ENCODE peak calls at places on chromosomes 11 and 22, in seven cellular contexts. L is epithelial cell of esophagus; M is HL-60; W is activated CD4-positive, alpha-beta T cell treated with anti-CD3 and anti-CD28 coated beads for 48 hours; X is stimulated activated CD4-positive, alpha-beta T cell treated with anti-CD3 and anti-CD28 coated beads, Interleukin-1b, Interleukin-23, amount 100 ng/mL, for 4 hours; A is AG09309; Z is Karpas-422. T is an unnamed sample.

GRCh38 chr22:24836282-24836681 is 30.3 kb downstream of the SGSM1 start:
- DNase-seq in W (no peak), X (no peak), A (no peak), M (no peak), L (no peak), Z (no peak), T (no peak)

GRCh38 chr11:121435132-121435531 is 17.0 kb upstream of the SORL1 start:
- DNase-seq in M (peak; percentile 84), Z (no peak), L (no peak), X (no peak), W (no peak), A (no peak), T (no peak)

GRCh38 chr11:78588517-78588916 is 13.9 kb upstream of the NARS2 start:
- DNase-seq in Z (no peak), A (no peak), W (no peak), X (no peak), M (no peak), L (no peak), T (no peak)

GRCh38 chr11:9862981-9863380 is 199.1 kb downstream of the SWAP70 start:
- DNase-seq in W (no peak), X (no peak), M (peak; percentile 6), A (peak; percentile 69), L (no peak), Z (no peak), T (peak; percentile 56)

GRCh38 chr22:45768490-45768889 is 96.9 kb downstream of the ATXN10 start:
- DNase-seq in Z (peak; percentile 46), X (no peak), W (no peak), L (no peak), M (no peak), A (no peak), T (no peak)

GRCh38 chr22:35432226-35432905 is 32.4 kb downstream of the MCM5 start:
- DNase-seq in X (no peak), A (no peak), L (no peak), W (no peak), Z (no peak), M (no peak), T (no peak)

GRCh38 chr22:44248926-44249325 is 63.8 kb downstream of the SHISAL1 start:
- DNase-seq in Z (no peak), L (no peak), A (no peak), X (no peak), W (no peak), M (no peak), T (no peak)

GRCh38 chr22:35098921-35099320 is 33.0 kb downstream of the ISX start:
- DNase-seq in A (no peak), Z (no peak), W (no peak), L (no peak), X (no peak), M (no peak), T (no peak)

GRCh38 chr11:73334244-73335203 is 26.4 kb downstream of the ARHGEF17 start:
- DNase-seq in Z (no peak), W (no peak), X (no peak), A (no peak), L (peak; percentile 56), M (no peak), T (peak; percentile 91)

GRCh38 chr11:119382101-119382500 is 611 bp upstream of the USP2 start:
- DNase-seq in L (no peak), X (no peak), A (no peak), M (no peak), W (no peak), Z (no peak), T (no peak)

GRCh38 chr11:74443071-74443864 is 24.1 kb downstream of the KCNE3 start:
- DNase-seq in W (no peak), A (no peak), M (no peak), X (no peak), Z (no peak), L (peak; percentile 78), T (peak; percentile 71)

GRCh38 chr11:7673724-7674434 is 579 bp upstream of the CYB5R2 start:
- DNase-seq in M (no peak), Z (no peak), L (peak; percentile 56), A (no peak), X (no peak), W (peak; percentile 52), T (no peak)

GRCh38 chr22:23775779-23776375 is 3.2 kb downstream of the MMP11 start:
- DNase-seq in X (no peak), L (no peak), W (no peak), A (no peak), Z (peak; percentile 49), M (no peak), T (no peak)

GRCh38 chr11:90919332-90919731 is 696.5 kb upstream of the CHORDC1 start:
- DNase-seq in L (no peak), W (no peak), M (no peak), A (no peak), Z (no peak), X (no peak), T (no peak)